ENCODE peak calls at places on chromosomes 13 and 19, in seven cellular contexts. K, O, P, L, C, J and V are unnamed samples.

GRCh38 chr19:45104658-45105384 is 11.8 kb downstream of the PPP1R37 start:
- DNase-seq in O (no peak), K (no peak), C (no peak), L (no peak), P (no peak), J (no peak), V (no peak)

GRCh38 chr13:35630551-35631275 is 154.2 kb upstream of the MAB21L1 start:
- DNase-seq in O (no peak), C (no peak), L (no peak), K (peak), P (no peak), J (no peak), V (no peak)

GRCh38 chr13:76223565-76223964 is 587.4 kb downstream of the LMO7 start:
- DNase-seq in O (no peak), K (no peak), J (no peak), C (no peak), P (no peak), L (no peak), V (no peak)

GRCh38 chr19:46515879-46516350 is 20.2 kb upstream of the PNMA8B start:
- DNase-seq in L (peak), C (no peak), K (peak), O (no peak), J (peak), P (no peak), V (no peak)

GRCh38 chr13:76440568-76440967 is 445.6 kb downstream of the KCTD12 start:
- DNase-seq in O (no peak), C (no peak), P (no peak), K (no peak), J (no peak), L (no peak), V (no peak)

GRCh38 chr19:46975918-46976782 is 43.5 kb upstream of the NPAS1 start:
- DNase-seq in P (no peak), J (no peak), O (peak), K (peak), L (no peak), C (peak), V (peak)

GRCh38 chr19:13460045-13460444 is 46.2 kb downstream of the CACNA1A start:
- DNase-seq in P (no peak), J (no peak), L (no peak), C (no peak), O (no peak), K (no peak), V (no peak)

GRCh38 chr13:43061496-43062280 is 38.3 kb downstream of the DNAJC15 start:
- DNase-seq in P (no peak), C (no peak), O (no peak), J (no peak), K (no peak), L (no peak), V (no peak)

GRCh38 chr19:15923702-15924101 is 10.6 kb downstream of the CYP4F11 start:
- DNase-seq in C (no peak), O (no peak), L (no peak), J (no peak), K (no peak), P (no peak), V (no peak)

GRCh38 chr13:110067355-110068175 is 239.4 kb downstream of the COL4A1 start:
- DNase-seq in K (no peak), C (no peak), P (no peak), J (no peak), O (no peak), L (no peak), V (no peak)

GRCh38 chr13:76397413-76397812 is 488.8 kb downstream of the KCTD12 start:
- DNase-seq in O (no peak), K (no peak), P (no peak), C (no peak), J (no peak), L (no peak), V (no peak)

GRCh38 chr19:6531163-6531955 is 533 bp downstream of the TNFSF9 start:
- DNase-seq in J (no peak), O (no peak), P (no peak), K (no peak), L (no peak), C (no peak), V (no peak)

GRCh38 chr13:94239135-94239534 is 240.3 kb downstream of the DCT start:
- DNase-seq in L (peak), O (no peak), J (no peak), K (peak), P (no peak), C (no peak), V (no peak)

GRCh38 chr19:5394907-5395505 is 54.4 kb upstream of the PTPRS start:
- DNase-seq in K (no peak), L (no peak), C (no peak), P (no peak), J (no peak), O (no peak), V (no peak)

GRCh38 chr19:18152817-18153554 is at the start of gene PIK3R2:
- DNase-seq in K (peak), J (peak), L (peak), C (peak), O (peak), P (peak), V (peak)

GRCh38 chr13:32535140-32535539 is 3.5 kb downstream of the N4BP2L2 start:
- DNase-seq in P (no peak), L (no peak), O (no peak), K (no peak), J (no peak), C (no peak), V (no peak)

GRCh38 chr19:35155441-35155840 is 906 bp downstream of the FXYD5 start:
- DNase-seq in O (no peak), P (no peak), C (no peak), J (peak), L (no peak), K (no peak), V (no peak)

GRCh38 chr13:19852766-19853165 is 10.7 kb downstream of the ZMYM5 start:
- DNase-seq in L (no peak), O (no peak), J (no peak), P (no peak), K (no peak), C (no peak), V (no peak)

GRCh38 chr19:38736036-38736412 is 8.2 kb downstream of the CAPN12 start:
- DNase-seq in L (peak), P (peak), J (peak), K (no peak), C (no peak), O (no peak), V (no peak)

GRCh38 chr19:1657632-1658445 is 5.4 kb upstream of the TCF3 start:
- DNase-seq in P (no peak), J (no peak), K (no peak), O (no peak), C (no peak), L (no peak), V (no peak)

GRCh38 chr13:44837250-44837649 is 152.0 kb downstream of the NUFIP1 start:
- DNase-seq in O (no peak), L (no peak), J (no peak), C (no peak), P (no peak), K (peak), V (no peak)

GRCh38 chr13:25733696-25734435 is 317.9 kb downstream of the SHISA2 start:
- DNase-seq in P (no peak), C (no peak), L (no peak), O (no peak), J (no peak), K (no peak), V (no peak)

GRCh38 chr19:37988758-37989635 is 82.0 kb downstream of the SIPA1L3 start:
- DNase-seq in P (no peak), K (no peak), C (no peak), J (no peak), L (no peak), O (no peak), V (no peak)

GRCh38 chr19:45919678-45920077 is 5.1 kb upstream of the NANOS2 start:
- DNase-seq in J (no peak), L (no peak), C (no peak), K (no peak), P (no peak), O (no peak), V (peak)

GRCh38 chr13:39329182-39329639 is 273.8 kb downstream of the LHFPL6 start:
- DNase-seq in L (no peak), P (no peak), C (no peak), J (no peak), O (no peak), K (no peak), V (no peak)

GRCh38 chr13:73341748-73342147 is 282.9 kb downstream of the KLF5 start:
- DNase-seq in L (no peak), P (no peak), K (peak), O (no peak), C (no peak), J (no peak), V (no peak)

GRCh38 chr19:4582980-4583842 is 23.7 kb upstream of the SEMA6B start:
- DNase-seq in L (no peak), C (no peak), J (no peak), O (no peak), K (no peak), P (no peak), V (no peak)

GRCh38 chr19:16290692-16291091 is 33.9 kb upstream of the KLF2 start:
- DNase-seq in J (no peak), K (no peak), P (no peak), O (no peak), C (no peak), L (no peak), V (no peak)

GRCh38 chr13:33087790-33088189 is 71.6 kb downstream of the KL start:
- DNase-seq in K (no peak), L (no peak), P (no peak), O (no peak), C (no peak), J (no peak), V (no peak)

GRCh38 chr13:113665582-113666323 is 1.3 kb upstream of the GRK1 start:
- DNase-seq in P (no peak), O (no peak), L (no peak), K (no peak), C (peak), J (no peak), V (no peak)

GRCh38 chr19:58196911-58197616 is 14.2 kb downstream of the ZNF274 start:
- DNase-seq in J (no peak), O (no peak), K (peak), P (no peak), C (no peak), L (no peak), V (no peak)

GRCh38 chr13:93450226-93450625 is 223.6 kb downstream of the GPC6 start:
- DNase-seq in C (no peak), K (no peak), J (no peak), L (no peak), O (no peak), P (no peak), V (no peak)

GRCh38 chr19:10641248-10641647 is 12.9 kb upstream of the ILF3 start:
- DNase-seq in C (no peak), K (no peak), J (no peak), L (no peak), P (no peak), O (no peak), V (no peak)

GRCh38 chr19:7494416-7495098 is 5.7 kb upstream of the PEX11G start:
- DNase-seq in C (no peak), K (no peak), P (no peak), O (peak), L (no peak), J (no peak), V (peak)

GRCh38 chr13:80100636-80101035 is 240.3 kb downstream of the SPRY2 start:
- DNase-seq in L (no peak), O (no peak), C (no peak), K (peak), P (no peak), J (no peak), V (no peak)